ENCODE peak calls at places on chromosomes 5 and 9, in seven cellular contexts. S is mesothelial cell of epicardium; Y is activated effector memory CD4-positive, alpha-beta T cell treated with anti-CD3 and anti-CD28 coated beads, Interleukin-2, amount 50 U/mL, for 16 hours; O is RWPE1; W is amniotic stem cell; V is NCI-H1436 treated with DMSO at 0.1 percent for 48 hours; G is stimulated activated CD8-positive, alpha-beta memory T cell treated with anti-CD3 and anti-CD28 coated beads, Interleukin-4, amount 100 ng/mL, for 24 hours. E is an unnamed sample.

GRCh38 chr5:149426931-149427330 is 47.8 kb upstream of the IL17B start:
- DNase-seq in O (no peak), V (no peak), W (no peak), Y (no peak), S (no peak), G (no peak), E (no peak)

GRCh38 chr9:114276908-114277821 is 45.7 kb upstream of the ORM1 start:
- DNase-seq in W (peak), G (no peak), Y (peak), V (no peak), O (peak), S (no peak), E (peak)

GRCh38 chr9:137550241-137550621 is at the start of gene PNPLA7:
- DNase-seq in S (peak), V (peak), Y (peak), G (no peak), W (no peak), O (peak), E (no peak)

GRCh38 chr9:3263698-3264097 is 262.1 kb downstream of the RFX3 start:
- DNase-seq in S (no peak), G (no peak), W (no peak), Y (no peak), V (no peak), O (no peak), E (no peak)

GRCh38 chr5:65771266-65771665 is 49.3 kb downstream of the NLN start:
- DNase-seq in G (no peak), S (no peak), Y (no peak), V (no peak), O (no peak), W (no peak), E (no peak)

GRCh38 chr5:120413706-120414105 is 50.4 kb upstream of the PRR16 start:
- DNase-seq in Y (no peak), W (no peak), O (no peak), G (no peak), S (no peak), V (no peak), E (no peak)

GRCh38 chr5:133827001-133827400 is 141.4 kb downstream of the C5orf15 start:
- DNase-seq in W (no peak), S (no peak), O (no peak), Y (no peak), V (no peak), G (no peak), E (no peak)

GRCh38 chr5:8906303-8906967 is 639.4 kb downstream of the SEMA5A start:
- DNase-seq in G (no peak), V (no peak), Y (no peak), S (no peak), W (no peak), O (peak), E (no peak)

GRCh38 chr9:981491-981898 is 5.0 kb downstream of the DMRT3 start:
- DNase-seq in W (no peak), G (no peak), Y (no peak), S (no peak), O (no peak), V (no peak), E (no peak)

GRCh38 chr5:15638341-15638740 is 138.4 kb downstream of the FBXL7 start:
- DNase-seq in V (no peak), W (no peak), Y (no peak), O (no peak), S (no peak), G (no peak), E (no peak)

GRCh38 chr9:5688109-5688508 is 59.2 kb downstream of the RIC1 start:
- DNase-seq in G (no peak), V (no peak), W (no peak), Y (no peak), O (no peak), S (no peak), E (peak)

GRCh38 chr9:129895376-129896268 is 60.4 kb downstream of the USP20 start:
- DNase-seq in O (no peak), S (no peak), Y (peak), W (no peak), V (no peak), G (no peak), E (no peak)

GRCh38 chr5:40437452-40437861 is 242.3 kb upstream of the PTGER4 start:
- DNase-seq in G (peak), Y (peak), W (peak), S (no peak), O (peak), V (no peak), E (no peak)

GRCh38 chr5:115666023-115666422 is 40.2 kb upstream of the TMED7 start:
- DNase-seq in O (no peak), V (no peak), G (no peak), S (no peak), Y (no peak), W (no peak), E (no peak)

GRCh38 chr5:143402464-143403356 is 776 bp downstream of the NR3C1 start:
- DNase-seq in O (peak), V (no peak), G (peak), W (no peak), S (peak), Y (peak), E (no peak)